ENCODE peak calls at places on chromosomes 1 and 21, in nine cellular contexts. R is lower leg skin; Y is ovary; C is CD8-positive, alpha-beta T cell; W is heart right ventricle; M is cardiac fibroblast; B is A549; Z is kidney; Q is cardiac muscle cell. H is an unnamed sample.

GRCh38 chr1:15975358-15975804 is 520 bp downstream of the ZBTB17 start:
- DNase-seq in R (no peak), Y (no peak), C (peak), W (peak), M (peak), B (peak), Z (peak), Q (peak), H (peak)

GRCh38 chr1:64505232-64505943 is 35.5 kb downstream of the CACHD1 start:
- DNase-seq in R (peak), Y (peak), C (peak), W (peak), M (no peak), B (peak), Z (peak), Q (no peak), H (no peak)

GRCh38 chr21:44687671-44688070 is 5.7 kb upstream of the KRTAP12-1 start:
- DNase-seq in R (peak), Y (no peak), C (no peak), W (no peak), M (no peak), B (no peak), Z (peak), Q (no peak), H (no peak)

GRCh38 chr1:151221616-151222015 is 23.3 kb downstream of the PIP5K1A start:
- DNase-seq in R (peak), Y (no peak), C (no peak), W (no peak), M (no peak), B (no peak), Z (no peak), Q (peak), H (no peak)

GRCh38 chr1:213790565-213790964 is 197.2 kb upstream of the PROX1 start:
- DNase-seq in R (no peak), Y (no peak), C (no peak), W (no peak), M (no peak), B (no peak), Z (no peak), Q (no peak), H (no peak)

GRCh38 chr21:46093668-46094400 is 4.1 kb upstream of the COL6A2 start:
- DNase-seq in R (peak), Y (peak), C (peak), W (peak), M (no peak), B (no peak), Z (peak), Q (no peak), H (no peak)

GRCh38 chr1:2151252-2151651 is 43.3 kb downstream of the FAAP20 start:
- DNase-seq in R (no peak), Y (no peak), C (no peak), W (no peak), M (peak), B (no peak), Z (no peak), Q (peak), H (no peak)

GRCh38 chr1:36530261-36530660 is 47.5 kb upstream of the CSF3R start:
- DNase-seq in R (peak), Y (no peak), C (no peak), W (no peak), M (no peak), B (no peak), Z (no peak), Q (no peak), H (no peak)

GRCh38 chr1:42179275-42179674 is 14.7 kb upstream of the GUCA2A start:
- DNase-seq in R (no peak), Y (no peak), C (no peak), W (no peak), M (peak), B (no peak), Z (no peak), Q (peak), H (peak)

GRCh38 chr1:32100359-32100758 is 7.5 kb upstream of the KPNA6 start:
- DNase-seq in R (no peak), Y (no peak), C (no peak), W (peak), M (peak), B (no peak), Z (no peak), Q (peak), H (peak)

GRCh38 chr1:117017648-117018047 is 16.1 kb downstream of the CD101 start:
- DNase-seq in R (no peak), Y (no peak), C (no peak), W (no peak), M (peak), B (no peak), Z (no peak), Q (peak), H (no peak)

GRCh38 chr1:224340711-224341384 is 10.9 kb upstream of the NVL start:
- DNase-seq in R (peak), Y (no peak), C (peak), W (peak), M (no peak), B (peak), Z (peak), Q (peak), H (no peak)

GRCh38 chr1:99083338-99083737 is 78.7 kb upstream of the PLPPR5 start:
- DNase-seq in R (no peak), Y (no peak), C (no peak), W (no peak), M (no peak), B (no peak), Z (no peak), Q (no peak), H (no peak)

GRCh38 chr1:95974586-95974985 is 740.6 kb downstream of the RWDD3 start:
- DNase-seq in R (no peak), Y (no peak), C (no peak), W (no peak), M (peak), B (no peak), Z (peak), Q (peak), H (no peak)

GRCh38 chr21:41901099-41901498 is 22.0 kb upstream of the PRDM15 start:
- DNase-seq in R (no peak), Y (peak), C (no peak), W (no peak), M (no peak), B (no peak), Z (no peak), Q (no peak), H (no peak)

GRCh38 chr1:117691942-117692341 is 86.1 kb downstream of the TENT5C start:
- DNase-seq in R (no peak), Y (no peak), C (no peak), W (no peak), M (no peak), B (no peak), Z (no peak), Q (no peak), H (no peak)

GRCh38 chr1:15028117-15028516 is 125.4 kb upstream of the TMEM51 start:
- DNase-seq in R (peak), Y (no peak), C (no peak), W (peak), M (peak), B (peak), Z (peak), Q (peak), H (peak)

GRCh38 chr1:212236664-212237220 is 48.5 kb upstream of the PPP2R5A start:
- DNase-seq in R (no peak), Y (no peak), C (no peak), W (no peak), M (no peak), B (no peak), Z (no peak), Q (no peak), H (no peak)

GRCh38 chr1:189149547-189150375 is 1327.9 kb downstream of the BRINP3 start:
- DNase-seq in R (no peak), Y (no peak), C (no peak), W (no peak), M (no peak), B (peak), Z (no peak), Q (no peak), H (no peak)

GRCh38 chr1:5596651-5597050 is 395.6 kb downstream of the NPHP4 start:
- DNase-seq in R (peak), Y (no peak), C (no peak), W (no peak), M (no peak), B (no peak), Z (no peak), Q (no peak), H (no peak)

GRCh38 chr1:3031401-3032221 is 10.3 kb downstream of the ACTRT2 start:
- DNase-seq in R (peak), Y (peak), C (no peak), W (no peak), M (no peak), B (no peak), Z (peak), Q (no peak), H (no peak)

GRCh38 chr1:59924653-59925052 is 1.9 kb downstream of the CYP2J2 start:
- DNase-seq in R (no peak), Y (no peak), C (no peak), W (no peak), M (no peak), B (no peak), Z (no peak), Q (no peak), H (no peak)

GRCh38 chr1:199394856-199395255 is 632.7 kb upstream of the NR5A2 start:
- DNase-seq in R (no peak), Y (no peak), C (no peak), W (no peak), M (no peak), B (no peak), Z (no peak), Q (no peak), H (no peak)

GRCh38 chr1:35660581-35661473 is 19.5 kb upstream of the PSMB2 start:
- DNase-seq in R (peak), Y (no peak), C (no peak), W (no peak), M (peak), B (peak), Z (no peak), Q (peak), H (peak)

GRCh38 chr1:175191654-175192053 is 922 bp downstream of the KIAA0040 start:
- DNase-seq in R (no peak), Y (peak), C (peak), W (no peak), M (no peak), B (no peak), Z (no peak), Q (no peak), H (no peak)

GRCh38 chr1:235073331-235073967 is 55.2 kb downstream of the TOMM20 start:
- DNase-seq in R (peak), Y (no peak), C (no peak), W (peak), M (peak), B (peak), Z (peak), Q (no peak), H (no peak)
- TF ChIP-seq CTCF in R (no peak), Y (no peak), C (no peak), W (no peak), M (no peak), B (no peak), Z (no peak), Q (no peak), H (no peak)

DNA sequence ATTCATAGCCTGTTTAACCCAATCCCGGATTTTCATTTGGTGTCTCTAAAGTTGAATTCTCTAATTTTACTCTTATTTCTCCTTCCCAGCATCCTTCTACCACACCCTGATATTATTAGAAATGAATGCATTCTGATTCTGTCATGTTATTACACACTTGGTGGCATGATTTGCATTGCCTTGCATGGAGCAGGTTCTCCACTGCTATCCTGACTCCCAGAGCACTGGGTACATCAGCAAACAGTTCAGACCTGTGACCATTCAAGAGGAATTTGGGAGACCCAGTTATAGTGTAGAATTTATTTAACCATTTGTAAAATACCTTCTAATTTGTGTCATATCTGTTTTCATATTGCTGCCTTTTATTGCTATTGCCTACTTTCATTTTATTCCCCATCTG is 2.6 kb downstream of the LRRC8B start:
- DNase-seq in R (no peak), Y (no peak), C (no peak), W (no peak), M (no peak), B (no peak), Z (no peak), Q (no peak), H (no peak)
- H3K4me3 ChIP-seq in R (no peak), Y (no peak), C (no peak), W (no peak), M (no peak), B (no peak), Z (no peak), Q (no peak), H (no peak)

DNA sequence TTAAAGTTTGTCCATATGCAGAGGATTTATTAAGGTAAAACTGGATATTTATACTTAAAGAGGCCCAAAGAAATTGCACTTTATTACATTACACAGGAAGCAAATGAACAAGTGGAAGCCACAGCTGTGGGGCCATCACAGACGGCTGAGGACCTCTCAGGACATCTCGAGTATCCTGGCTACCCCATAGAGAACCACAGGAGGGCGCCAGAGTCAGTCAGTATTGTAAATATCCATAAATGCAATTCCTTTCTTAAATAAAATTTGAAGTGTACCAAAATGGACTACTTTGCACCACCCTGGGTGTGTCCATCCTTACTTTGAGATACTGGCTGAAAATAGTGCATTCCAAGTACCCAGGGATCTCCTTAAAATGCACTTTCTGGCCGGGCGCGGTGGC is 257.2 kb downstream of the MRPL39 start:
- DNase-seq in R (no peak), Y (no peak), C (no peak), W (no peak), M (peak), B (no peak), Z (no peak), Q (peak), H (peak)
- TF ChIP-seq CTCF in R (no peak), Y (no peak), C (no peak), W (peak), M (peak), B (no peak), Z (peak), Q (peak), H (peak)

GRCh38 chr1:202540448-202540847 is 169.8 kb downstream of the SYT2 start:
- DNase-seq in R (no peak), Y (no peak), C (no peak), W (no peak), M (no peak), B (no peak), Z (no peak), Q (no peak), H (no peak)
- H3K4me3 ChIP-seq in R (no peak), Y (peak), C (no peak), W (peak), M (no peak), B (no peak), Z (peak), Q (no peak), H (no peak)

GRCh38 chr1:78045850-78046778 is at the start of gene GIPC2:
- DNase-seq in R (no peak), Y (peak), C (peak), W (peak), M (peak), B (no peak), Z (no peak), Q (peak), H (no peak)
- TF ChIP-seq CTCF in R (no peak), Y (no peak), C (no peak), W (no peak), M (no peak), B (no peak), Z (no peak), Q (no peak), H (peak)

GRCh38 chr1:47179988-47180563 is 9.8 kb downstream of the PDZK1IP1 start:
- DNase-seq in R (peak), Y (no peak), C (no peak), W (no peak), M (no peak), B (no peak), Z (peak), Q (no peak), H (no peak)

GRCh38 chr1:47178020-47178419 is 11.8 kb downstream of the PDZK1IP1 start:
- DNase-seq in R (peak), Y (no peak), C (no peak), W (no peak), M (no peak), B (no peak), Z (no peak), Q (no peak), H (no peak)

GRCh38 chr1:47179023-47179987 is 10.5 kb downstream of the PDZK1IP1 start:
- DNase-seq in R (peak), Y (peak), C (peak), W (peak), M (peak), B (peak), Z (peak), Q (peak), H (peak)

GRCh38 chr1:47180603-47181094 is 9.2 kb downstream of the PDZK1IP1 start:
- DNase-seq in R (peak), Y (no peak), C (no peak), W (no peak), M (peak), B (no peak), Z (no peak), Q (peak), H (no peak)

DNA sequence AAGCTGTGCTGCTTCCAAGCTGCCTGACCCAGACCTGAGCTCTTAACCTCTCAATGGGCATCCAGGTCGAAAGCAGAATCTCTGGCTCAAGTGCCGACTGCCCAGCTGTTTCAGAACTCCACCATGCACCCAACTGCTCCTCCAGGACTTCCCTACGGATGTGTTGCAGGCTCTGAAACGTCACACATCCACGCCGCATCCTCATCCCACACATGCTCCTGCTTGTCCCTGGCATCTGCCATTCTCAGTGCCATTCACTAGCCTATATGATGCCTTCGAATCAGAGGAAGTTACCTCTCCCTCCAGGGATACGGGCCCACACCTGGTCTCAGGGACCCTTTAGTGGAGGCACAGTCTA is 11.2 kb downstream of the PDZK1IP1 start:
- DNase-seq in R (peak), Y (no peak), C (no peak), W (no peak), M (no peak), B (no peak), Z (no peak), Q (no peak), H (no peak)
- H3K4me3 ChIP-seq in R (no peak), Y (no peak), C (no peak), W (no peak), M (peak), B (peak), Z (peak), Q (no peak), H (peak)

DNA sequence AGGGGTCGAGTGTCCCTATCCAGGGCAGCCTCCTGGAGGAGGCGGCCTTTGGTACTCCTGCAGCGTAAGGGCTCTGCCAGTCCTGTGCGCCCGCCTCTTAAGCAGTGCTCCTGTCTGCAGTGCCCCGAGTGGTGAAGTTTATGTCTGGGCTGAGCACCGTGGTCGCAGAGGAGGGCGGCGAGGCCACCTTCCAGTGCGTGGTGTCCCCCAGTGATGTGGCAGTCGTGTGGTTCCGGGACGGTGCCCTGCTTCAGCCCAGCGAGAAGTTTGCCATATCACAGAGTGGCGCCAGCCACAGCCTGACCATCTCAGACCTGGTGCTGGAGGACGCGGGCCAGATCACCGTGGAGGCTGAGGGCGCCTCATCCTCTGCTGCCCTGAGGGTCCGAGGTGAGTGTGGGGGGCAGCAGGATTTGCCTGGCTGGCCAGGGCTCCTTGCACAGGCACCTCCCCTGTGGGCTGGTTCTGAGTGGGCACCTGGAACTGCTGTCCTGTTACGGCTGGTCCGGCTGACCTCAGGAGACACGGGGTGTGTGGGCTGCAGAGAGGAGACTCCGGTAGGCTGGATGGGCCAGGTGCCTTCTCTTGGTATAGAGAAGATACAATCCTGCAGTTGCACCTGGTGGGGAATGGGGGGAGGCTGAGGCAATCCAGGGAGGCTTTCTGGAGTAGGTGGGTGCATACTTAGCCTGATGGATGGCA is 66.8 kb downstream of the OBSCN start:
- DNase-seq in R (peak), Y (no peak), C (no peak), W (peak), M (no peak), B (no peak), Z (no peak), Q (no peak), H (no peak)
- TF ChIP-seq CTCF in R (no peak), Y (no peak), C (no peak), W (no peak), M (no peak), B (no peak), Z (no peak), Q (no peak), H (no peak)

H was measured in brain microvascular endothelial cell.